ENCODE peak calls at places on chromosome 13, in ten cellular contexts. B is right lobe of liver, L is adrenal gland, A is cardiac muscle cell, Y is stomach, K is B cell, M is hepatocyte, G is progenitor cell of endocrine pancreas, W is lower lobe of right lung, V is activated B cell treated with CpG ODN at 0.5 μM for 24 hours. F is an unnamed sample.

GRCh38 chr13:28704282-28704681 is 14.5 kb downstream of the SLC46A3 start:
- DNase-seq in B (no peak), L (no peak), A (no peak), Y (no peak), K (no peak), M (no peak), G (no peak), W (no peak), V (no peak), F (no peak)

GRCh38 chr13:52809310-52809769 is 39.1 kb downstream of the PCDH8 start:
- DNase-seq in B (no peak), L (peak; percentile 80), A (peak; percentile 70), Y (peak; percentile 28), K (peak; percentile 77), M (peak; percentile 82), G (peak; percentile 52), W (peak; percentile 68), V (peak; percentile 20), F (peak; percentile 62)

GRCh38 chr13:110306960-110307696 is at the start of the genes COL4A1 and COL4A2:
- DNase-seq in B (peak; percentile 62), L (peak; percentile 58), A (peak; percentile 83), Y (no peak), K (no peak), M (peak; percentile 83), G (peak; percentile 64), W (peak; percentile 68), V (no peak), F (peak; percentile 84)

GRCh38 chr13:81577601-81578000 is 1236.7 kb upstream of the SPRY2 start:
- DNase-seq in B (no peak), L (no peak), A (peak; percentile 5), Y (no peak), K (no peak), M (no peak), G (no peak), W (no peak), V (no peak), F (no peak)

GRCh38 chr13:58687130-58687529 is 1055.6 kb downstream of the PCDH17 start:
- DNase-seq in B (no peak), L (no peak), A (no peak), Y (no peak), K (no peak), M (no peak), G (no peak), W (no peak), V (no peak), F (no peak)

GRCh38 chr13:85864963-85865530 is 65.8 kb upstream of the SLITRK6 start:
- DNase-seq in B (no peak), L (no peak), A (peak; percentile 1), Y (no peak), K (no peak), M (peak; percentile 34), G (no peak), W (no peak), V (no peak), F (no peak)

GRCh38 chr13:114023716-114024602 is 50.1 kb upstream of the C13orf46 start:
- DNase-seq in B (peak; percentile 37), L (no peak), A (no peak), Y (no peak), K (no peak), M (no peak), G (no peak), W (no peak), V (no peak), F (no peak)

GRCh38 chr13:110538632-110539031 is 22.9 kb downstream of the RAB20 start:
- DNase-seq in B (no peak), L (peak; percentile 63), A (peak; percentile 78), Y (no peak), K (no peak), M (no peak), G (no peak), W (no peak), V (no peak), F (no peak)

GRCh38 chr13:41403983-41404382 is 53.4 kb upstream of the RGCC start:
- DNase-seq in B (no peak), L (no peak), A (no peak), Y (no peak), K (no peak), M (no peak), G (no peak), W (no peak), V (no peak), F (no peak)

GRCh38 chr13:41408061-41408460 is 49.3 kb upstream of the RGCC start:
- DNase-seq in B (no peak), L (no peak), A (no peak), Y (no peak), K (no peak), M (no peak), G (no peak), W (no peak), V (no peak), F (no peak)

GRCh38 chr13:41407380-41407779 is 50.0 kb upstream of the RGCC start:
- DNase-seq in B (no peak), L (no peak), A (no peak), Y (no peak), K (no peak), M (no peak), G (no peak), W (no peak), V (no peak), F (no peak)

GRCh38 chr13:41402695-41403511 is 54.4 kb upstream of the RGCC start:
- DNase-seq in B (no peak), L (no peak), A (no peak), Y (no peak), K (no peak), M (no peak), G (no peak), W (no peak), V (no peak), F (no peak)

DNA sequence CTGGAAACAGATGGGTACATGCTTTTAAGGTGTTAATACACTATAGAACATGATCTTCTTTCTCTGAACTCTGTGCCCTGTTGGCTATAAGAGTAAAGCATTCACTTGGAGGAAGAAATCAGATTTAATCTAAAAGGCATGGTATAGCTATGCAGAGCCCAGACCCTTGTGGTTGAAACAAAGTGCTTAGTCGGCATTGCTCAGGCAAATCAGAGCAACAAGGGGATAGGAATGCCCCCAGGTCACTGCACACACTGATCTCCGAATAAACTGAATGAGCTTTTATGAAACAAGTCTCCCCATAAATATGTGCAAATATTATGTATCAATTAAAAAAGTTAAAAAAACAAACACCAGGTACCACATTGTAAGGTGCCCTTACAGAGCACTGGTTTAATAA is 52.0 kb upstream of the RGCC start:
- DNase-seq in B (no peak), L (no peak), A (no peak), Y (no peak), K (no peak), M (no peak), G (no peak), W (no peak), V (no peak), F (no peak)
- TF ChIP-seq CTCF in B (no peak), L (no peak), A (no peak), Y (no peak), K (no peak), M (no peak), G (no peak), W (no peak), V (no peak), F (no peak)

GRCh38 chr13:19861762-19862161 is 1.7 kb downstream of the ZMYM5 start:
- DNase-seq in B (no peak), L (no peak), A (no peak), Y (no peak), K (no peak), M (no peak), G (no peak), W (no peak), V (no peak), F (no peak)

GRCh38 chr13:19864339-19865309 is 1.2 kb upstream of the ZMYM5 start:
- DNase-seq in B (peak; percentile 72), L (peak; percentile 67), A (peak; percentile 86), Y (peak; percentile 70), K (peak; percentile 61), M (peak; percentile 65), G (peak; percentile 51), W (peak; percentile 71), V (peak; percentile 77), F (peak; percentile 37)

GRCh38 chr13:19862511-19863313 is 737 bp downstream of the ZMYM5 start:
- DNase-seq in B (peak; percentile 71), L (peak; percentile 41), A (peak; percentile 28), Y (peak; percentile 29), K (peak; percentile 72), M (peak; percentile 56), G (no peak), W (peak; percentile 56), V (peak; percentile 52), F (peak; percentile 20)

GRCh38 chr13:19864018-19864338 is 529 bp upstream of the ZMYM5 start:
- DNase-seq in B (no peak), L (peak; percentile 67), A (peak; percentile 94), Y (peak; percentile 63), K (no peak), M (peak; percentile 78), G (no peak), W (peak; percentile 85), V (no peak), F (no peak)

DNA sequence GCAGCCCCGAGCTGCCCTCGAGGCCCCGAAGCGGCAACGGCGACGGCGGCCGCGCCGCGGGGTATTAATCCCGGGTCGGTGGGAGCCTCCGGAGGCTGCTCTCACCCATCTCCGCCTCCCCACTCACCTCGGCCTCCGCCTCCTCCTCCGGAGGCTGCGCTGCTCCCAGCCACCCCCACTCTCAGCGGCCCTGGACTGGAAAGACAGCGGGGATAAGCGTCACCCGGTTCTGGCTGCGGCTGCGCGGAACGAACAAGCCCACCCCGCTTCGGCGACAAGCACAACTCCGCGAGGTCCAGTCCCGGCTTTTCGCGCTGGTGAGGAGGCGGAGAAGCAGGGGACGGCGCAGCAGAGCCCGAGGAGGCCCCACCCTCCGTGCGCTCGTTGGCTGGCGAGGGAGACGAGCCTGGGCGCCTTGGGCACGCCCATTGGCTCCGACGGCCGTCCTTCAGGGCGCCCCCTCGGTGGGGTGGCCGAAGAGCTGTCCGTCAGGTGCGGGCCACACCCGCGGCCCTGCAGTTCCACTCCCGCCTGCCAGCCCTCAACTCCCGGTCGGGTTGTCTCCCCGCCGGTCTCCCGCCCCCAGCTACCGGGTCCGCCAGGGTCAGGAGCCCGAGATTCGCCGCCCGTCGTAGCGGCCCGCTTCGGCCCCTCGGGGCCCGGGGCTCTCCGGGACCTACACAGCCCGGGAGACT is at the start of gene ZMYM5:
- DNase-seq in B (peak; percentile 100), L (peak; percentile 98), A (peak; percentile 100), Y (peak; percentile 98), K (peak; percentile 96), M (peak; percentile 99), G (peak; percentile 97), W (peak; percentile 99), V (peak; percentile 93), F (peak; percentile 98)
- TF ChIP-seq CTCF in B (no peak), L (no peak), A (no peak), Y (no peak), K (no peak), M (no peak), G (no peak), W (no peak), V (no peak), F (no peak)

GRCh38 chr13:50274181-50274580 is 258.9 kb downstream of the KCNRG start:
- DNase-seq in B (no peak), L (no peak), A (no peak), Y (no peak), K (no peak), M (no peak), G (no peak), W (no peak), V (no peak), F (no peak)

GRCh38 chr13:50267917-50268316 is 252.7 kb downstream of the KCNRG start:
- DNase-seq in B (no peak), L (no peak), A (no peak), Y (peak; percentile 64), K (no peak), M (no peak), G (no peak), W (no peak), V (no peak), F (no peak)

DNA sequence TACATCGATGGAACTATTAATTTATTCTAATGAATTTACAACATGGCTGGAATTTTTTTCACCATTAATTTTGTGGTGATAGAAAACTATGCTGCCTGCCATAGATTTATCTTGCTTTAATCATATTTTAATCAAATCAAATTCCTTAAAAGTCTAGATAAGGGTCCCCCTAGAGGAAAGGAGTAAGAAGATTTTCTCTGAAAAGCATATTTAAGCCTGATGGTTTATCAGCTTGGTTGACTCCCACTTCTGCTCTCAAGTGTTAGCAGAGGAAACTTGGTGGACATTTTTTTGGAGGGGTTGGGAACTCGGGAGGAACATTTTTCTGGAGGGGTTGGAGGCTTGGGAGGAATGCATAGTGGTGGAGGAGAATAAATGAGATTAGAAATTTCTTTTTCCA is 253.3 kb downstream of the KCNRG start:
- DNase-seq in B (no peak), L (no peak), A (peak; percentile 44), Y (no peak), K (no peak), M (no peak), G (no peak), W (no peak), V (no peak), F (no peak)
- TF ChIP-seq CTCF in B (no peak), L (peak; percentile 19), A (peak; percentile 1), Y (no peak), K (no peak), M (peak; percentile 9), G (no peak), W (no peak), V (no peak), F (no peak)

GRCh38 chr13:45623516-45624090 is 8.1 kb upstream of the ERICH6B start:
- DNase-seq in B (no peak), L (no peak), A (peak; percentile 29), Y (no peak), K (no peak), M (no peak), G (no peak), W (no peak), V (no peak), F (no peak)
- TF ChIP-seq CTCF in B (peak; percentile 30), L (peak; percentile 51), A (peak; percentile 48), Y (no peak), K (peak; percentile 38), M (peak; percentile 64), G (peak; percentile 49), W (peak; percentile 48), V (no peak), F (peak; percentile 56)